ENCODE peak calls at places on chromosomes 16 and 17, in four cellular contexts. I is K562, F is A549, J is HepG2. K is an unnamed sample.

GRCh38 chr17:35774499-35774898 is 13.8 kb downstream of the C17orf50 start:
- DNase-seq in J (no peak), I (no peak), F (no peak), K (no peak)

GRCh38 chr17:68033636-68034451 is 1.7 kb upstream of the KPNA2 start:
- DNase-seq in F (peak), J (peak), I (peak), K (peak)

GRCh38 chr16:10895053-10895946 is 18.3 kb downstream of the CIITA start:
- DNase-seq in J (peak), I (peak), F (peak), K (peak)

GRCh38 chr17:37779554-37779953 is 34.7 kb upstream of the HNF1B start:
- DNase-seq in F (no peak), J (no peak), I (no peak), K (no peak)

GRCh38 chr17:10041287-10041612 is 136.2 kb upstream of the RCVRN start:
- DNase-seq in I (no peak), F (peak), J (peak), K (no peak)

GRCh38 chr17:78528541-78528940 is 48.7 kb downstream of the DNAH17 start:
- DNase-seq in F (no peak), I (peak), J (no peak), K (no peak)

GRCh38 chr17:51336112-51336822 is 75.9 kb downstream of the UTP18 start:
- DNase-seq in J (no peak), I (no peak), F (no peak), K (no peak)

GRCh38 chr16:57471209-57471608 is 8.7 kb downstream of the POLR2C start:
- DNase-seq in F (no peak), J (no peak), I (no peak), K (no peak)

GRCh38 chr17:7478276-7479138 is 924 bp downstream of the ZBTB4 start:
- DNase-seq in F (peak), I (peak), J (no peak), K (peak)

GRCh38 chr16:88289549-88290344 is 93.0 kb upstream of the ZNF469 start:
- DNase-seq in I (no peak), J (no peak), F (no peak), K (no peak)

GRCh38 chr17:81941484-81942166 is 4.5 kb upstream of the PYCR1 start:
- DNase-seq in I (no peak), F (no peak), J (no peak), K (peak)

GRCh38 chr17:17677299-17678040 is 3.8 kb upstream of the RAI1 start:
- DNase-seq in F (no peak), I (no peak), J (no peak), K (no peak)

GRCh38 chr17:64447526-64447925 is 1.4 kb upstream of the MILR1 start:
- DNase-seq in I (no peak), F (no peak), J (no peak), K (no peak)

GRCh38 chr17:7845359-7846062 is 9.4 kb upstream of the TMEM88 start:
- DNase-seq in J (no peak), F (no peak), I (no peak), K (no peak)

GRCh38 chr17:61809816-61810392 is 53.4 kb downstream of the BRIP1 start:
- DNase-seq in I (no peak), F (no peak), J (no peak), K (no peak)

GRCh38 chr17:30351730-30352129 is 17.9 kb upstream of the TMIGD1 start:
- DNase-seq in J (no peak), I (no peak), F (no peak), K (no peak)

GRCh38 chr16:77951788-77952187 is 70.6 kb upstream of the CLEC3A start:
- DNase-seq in F (peak), J (peak), I (peak), K (no peak)

GRCh38 chr16:35431829-35432663 is 1972.6 kb downstream of the TP53TG3F start:
- DNase-seq in I (peak), J (no peak), F (no peak), K (peak)

GRCh38 chr17:57106836-57107497 is 21.9 kb downstream of the AKAP1 start:
- DNase-seq in J (no peak), I (peak), F (no peak), K (no peak)

GRCh38 chr17:21363776-21364642 is 12.1 kb upstream of the KCNJ12 start:
- DNase-seq in I (no peak), J (no peak), F (no peak), K (no peak)

GRCh38 chr17:62848334-62848733 is 40.2 kb upstream of the MARCHF10 start:
- DNase-seq in I (no peak), J (no peak), F (no peak), K (no peak)

GRCh38 chr17:62852195-62852594 is 44.1 kb upstream of the MARCHF10 start:
- DNase-seq in J (no peak), F (no peak), I (no peak), K (no peak)

DNA sequence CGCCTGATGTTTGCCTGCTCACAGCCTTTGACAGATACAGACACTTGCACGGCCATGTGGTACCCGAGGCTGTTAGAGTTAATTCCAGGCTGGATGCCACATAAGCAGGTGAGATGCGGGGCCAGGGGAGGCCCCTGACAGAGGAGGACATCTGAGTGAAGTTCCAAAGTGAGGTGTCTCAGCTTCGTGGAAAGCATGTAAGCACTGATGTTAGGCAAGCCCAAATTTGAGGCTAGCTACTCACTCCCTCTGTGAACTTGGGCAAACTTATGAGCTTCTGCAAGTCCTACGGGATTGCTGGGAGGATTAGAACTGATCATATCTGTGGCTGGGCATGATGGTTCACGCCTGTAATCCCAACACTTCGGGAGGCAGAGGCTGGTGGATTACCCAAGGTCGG is 39.3 kb upstream of the MARCHF10 start:
- DNase-seq in I (no peak), J (no peak), F (no peak), K (no peak)
- TF ChIP-seq NR3C1 in I (no peak), J (no peak), F (no peak), K (no peak)

DNA sequence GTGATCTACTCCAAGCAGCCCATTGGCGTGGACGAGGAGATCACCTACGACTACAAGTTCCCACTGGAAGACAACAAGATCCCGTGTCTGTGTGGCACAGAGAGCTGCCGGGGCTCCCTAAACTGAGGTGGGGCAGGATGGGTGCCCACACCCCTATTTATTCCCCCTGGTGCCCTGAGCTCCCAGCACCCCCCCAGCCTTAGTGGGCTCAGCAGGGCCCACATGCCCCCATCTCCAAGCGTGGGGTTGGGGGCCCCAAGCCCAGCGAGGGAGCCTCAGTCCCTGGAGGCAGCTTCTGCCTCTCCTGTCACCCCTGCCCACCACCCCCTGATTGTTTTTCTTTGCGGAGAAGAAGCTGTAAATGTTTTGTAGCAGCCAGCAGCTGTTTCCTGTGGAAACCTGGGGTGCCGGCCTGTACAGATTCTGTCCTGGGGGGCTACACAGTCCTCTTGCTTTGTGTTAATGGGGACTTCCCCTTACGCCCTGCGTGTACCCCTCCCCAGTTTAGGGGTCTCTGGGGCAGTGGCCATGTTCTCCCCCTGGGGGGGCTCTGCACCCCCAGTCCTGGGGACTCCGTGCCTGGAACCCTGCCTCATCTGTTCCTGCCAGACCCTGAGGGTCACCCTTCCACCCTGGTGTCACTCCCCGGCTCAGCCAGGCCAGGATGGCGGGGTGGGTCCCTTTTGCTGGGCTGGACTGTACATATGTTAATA is 953 bp upstream of the HSD3B7 start:
- DNase-seq in J (no peak), F (no peak), I (no peak), K (no peak)
- TF ChIP-seq NR3C1 in J (no peak), F (no peak), I (no peak), K (no peak)

GRCh38 chr17:74898376-74898946 is 5.0 kb upstream of the FADS6 start:
- DNase-seq in J (no peak), I (no peak), F (no peak), K (no peak)
- TF ChIP-seq NR3C1 in J (no peak), I (no peak), F (no peak), K (no peak)

GRCh38 chr17:45077643-45078042 is 16.5 kb downstream of the NMT1 start:
- DNase-seq in J (no peak), I (no peak), F (no peak), K (no peak)
- TF ChIP-seq NR3C1 in J (no peak), I (no peak), F (no peak), K (no peak)

GRCh38 chr16:28946681-28947080 is 4.1 kb upstream of the NFATC2IP start:
- DNase-seq in J (no peak), F (no peak), I (no peak), K (no peak)

GRCh38 chr16:28950648-28951409 is at the start of gene NFATC2IP:
- DNase-seq in J (peak), I (peak), F (peak), K (peak)

GRCh38 chr16:28951410-28951943 is 740 bp downstream of the NFATC2IP start:
- DNase-seq in F (no peak), I (peak), J (no peak), K (peak)
- TF ChIP-seq NR3C1 in F (no peak), I (no peak), J (no peak), K (no peak)

GRCh38 chr16:972316-973002 is 1.7 kb upstream of the LMF1 start:
- DNase-seq in I (no peak), J (peak), F (no peak), K (no peak)
- TF ChIP-seq NR3C1 in I (no peak), J (no peak), F (no peak), K (no peak)

GRCh38 chr16:13839577-13839976 is 80.4 kb upstream of the ERCC4 start:
- DNase-seq in J (no peak), I (peak), F (no peak), K (no peak)
- TF ChIP-seq NR3C1 in J (no peak), I (no peak), F (no peak), K (no peak)

DNA sequence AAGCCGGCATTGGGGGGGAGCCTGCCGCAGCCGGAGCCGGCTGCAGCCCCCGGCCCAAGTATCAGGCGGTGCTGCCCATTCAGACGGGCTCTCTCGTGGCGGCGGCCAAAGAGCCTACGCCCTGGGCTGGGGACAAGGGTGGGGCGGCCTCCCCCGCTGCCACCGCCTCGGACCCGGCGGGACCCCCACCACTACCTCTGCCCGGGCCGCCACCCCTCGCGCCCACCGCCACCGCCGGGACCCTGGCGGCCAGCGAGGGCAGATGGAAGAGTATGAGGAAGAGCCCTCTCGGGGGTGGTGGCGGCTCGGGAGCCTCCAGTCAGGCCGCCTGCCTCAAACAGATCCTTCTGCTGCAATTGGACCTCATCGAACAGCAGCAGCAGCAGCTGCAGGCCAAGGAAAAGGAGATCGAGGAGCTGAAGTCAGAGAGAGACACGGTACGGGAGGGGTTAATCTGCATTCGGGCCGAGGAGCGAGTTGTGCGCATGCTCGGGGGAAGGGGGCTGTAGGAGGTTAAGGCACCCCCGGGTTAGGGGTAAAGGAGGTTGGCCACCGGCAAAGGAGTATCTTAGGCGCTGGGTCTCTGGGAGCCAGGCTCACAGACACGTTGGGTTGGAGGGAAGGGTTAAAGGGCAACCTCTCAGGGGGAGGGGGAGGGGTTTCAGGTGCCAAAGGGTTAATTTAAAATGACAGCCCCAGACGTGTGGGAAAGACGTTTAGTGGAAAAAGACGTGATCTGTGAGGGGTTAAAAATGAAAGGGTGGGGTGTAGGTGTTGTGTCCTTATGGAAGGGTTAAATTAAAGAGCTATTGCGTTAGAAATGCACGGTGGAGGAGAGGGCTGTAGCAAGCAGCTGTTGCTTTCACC is 1.4 kb downstream of the MSL1 start:
- DNase-seq in F (peak), I (peak), J (no peak), K (peak)
- TF ChIP-seq NR3C1 in F (no peak), I (no peak), J (no peak), K (no peak)

GRCh38 chr17:59829217-59830006 is 63.3 kb downstream of the TUBD1 start:
- DNase-seq in I (peak), J (peak), F (peak), K (no peak)

GRCh38 chr17:59828478-59828760 is 64.3 kb downstream of the TUBD1 start:
- DNase-seq in I (no peak), F (no peak), J (no peak), K (no peak)

GRCh38 chr17:59827721-59828477 is 64.8 kb downstream of the TUBD1 start:
- DNase-seq in F (no peak), I (no peak), J (no peak), K (no peak)

GRCh38 chr17:59830846-59831486 is 61.8 kb downstream of the TUBD1 start:
- DNase-seq in J (no peak), I (no peak), F (no peak), K (no peak)

DNA sequence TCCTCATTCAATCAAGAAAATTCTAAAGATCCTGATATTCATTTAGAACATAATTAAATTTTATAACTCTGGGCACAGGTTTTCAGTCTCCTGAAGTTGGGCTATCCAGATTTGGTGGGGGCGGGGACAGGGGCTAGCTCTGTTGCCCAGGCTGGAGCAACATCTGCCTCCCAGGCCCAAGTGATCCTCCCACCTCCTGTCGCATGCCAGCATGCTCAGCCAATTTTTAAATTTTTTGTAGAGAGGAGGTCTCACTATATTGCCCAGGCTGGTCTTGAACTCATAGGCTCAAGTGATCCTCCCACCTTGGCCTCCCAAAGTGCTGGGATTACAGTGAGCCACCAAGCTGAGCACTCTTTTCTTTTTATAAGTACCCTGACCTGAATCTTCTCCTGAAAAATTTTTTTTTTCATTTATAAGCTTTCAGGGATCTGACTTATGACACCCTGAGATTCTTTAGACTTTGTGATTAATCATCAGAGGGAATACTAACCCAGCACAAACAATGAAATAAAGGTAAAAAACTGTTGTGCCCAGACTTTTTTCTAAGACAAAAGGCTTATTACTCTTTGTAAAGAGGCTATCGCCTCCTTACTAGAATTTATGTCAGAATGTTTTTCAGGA is 62.6 kb downstream of the TUBD1 start:
- DNase-seq in I (no peak), J (no peak), F (no peak), K (no peak)
- TF ChIP-seq NR3C1 in I (no peak), J (no peak), F (no peak), K (no peak)

GRCh38 chr16:85399583-85400284 is 213.4 kb upstream of the GSE1 start:
- DNase-seq in I (no peak), F (no peak), J (no peak), K (peak)
- TF ChIP-seq NR3C1 in I (no peak), F (no peak), J (no peak), K (no peak)